ENCODE peak calls at places on chromosomes 5 and 9, in ten cellular contexts. O, A, Q, F, E, J, H, K, P and L are unnamed samples.

GRCh38 chr5:173042708-173043107 is 13.4 kb upstream of the CREBRF start:
- DNase-seq in K (no peak), F (no peak), A (no peak), O (no peak), P (no peak), H (no peak), Q (no peak), J (no peak), E (no peak), L (no peak)

GRCh38 chr5:42666821-42667325 is 89.7 kb upstream of the CCDC152 start:
- DNase-seq in J (no peak), P (no peak), F (no peak), K (no peak), O (no peak), A (no peak), E (no peak), Q (no peak), H (no peak), L (no peak)

GRCh38 chr5:10301842-10302610 is 5.7 kb downstream of the CMBL start:
- DNase-seq in F (no peak), Q (peak), P (peak), O (peak), E (no peak), K (no peak), A (peak), J (no peak), H (peak), L (no peak)

GRCh38 chr5:166088389-166089039 is 2202.9 kb upstream of the WWC1 start:
- DNase-seq in Q (no peak), P (no peak), A (no peak), O (no peak), E (no peak), H (no peak), J (no peak), F (no peak), K (no peak), L (no peak)

GRCh38 chr9:136107155-136107952 is 11.3 kb downstream of the TMEM250 start:
- DNase-seq in F (no peak), H (peak), P (no peak), O (no peak), K (no peak), A (no peak), J (peak), Q (no peak), E (peak), L (no peak)

GRCh38 chr9:93710370-93710723 is 134.0 kb downstream of the PHF2 start:
- DNase-seq in H (no peak), Q (no peak), P (no peak), F (no peak), A (no peak), K (no peak), O (no peak), J (no peak), E (no peak), L (no peak)

GRCh38 chr5:16550316-16550952 is 66.4 kb downstream of the RETREG1 start:
- DNase-seq in E (peak), A (peak), K (no peak), O (peak), P (no peak), H (no peak), J (peak), Q (no peak), F (peak), L (no peak)

GRCh38 chr5:175520321-175520720 is 42.0 kb downstream of the SFXN1 start:
- DNase-seq in K (no peak), F (no peak), H (no peak), O (no peak), J (peak), P (no peak), A (no peak), E (no peak), Q (no peak), L (no peak)

GRCh38 chr5:116395178-116395577 is 179.4 kb downstream of the SEMA6A start:
- DNase-seq in Q (no peak), K (no peak), E (no peak), J (no peak), A (no peak), O (no peak), F (no peak), H (no peak), P (no peak), L (no peak)

GRCh38 chr5:95619518-95620029 is 313 bp upstream of the GPR150 start:
- DNase-seq in K (no peak), Q (no peak), P (no peak), F (no peak), H (no peak), O (no peak), E (no peak), A (no peak), J (no peak), L (no peak)

GRCh38 chr5:138491669-138492551 is 26.6 kb downstream of the EGR1 start:
- DNase-seq in A (peak), H (peak), E (peak), F (peak), J (peak), Q (peak), K (peak), O (peak), P (peak), L (peak)

GRCh38 chr9:72772641-72773040 is 180.2 kb downstream of the ALDH1A1 start:
- DNase-seq in F (no peak), K (no peak), O (no peak), J (no peak), A (no peak), P (no peak), H (no peak), E (no peak), Q (no peak), L (no peak)

GRCh38 chr9:1047605-1048235 is 2.4 kb upstream of the DMRT2 start:
- DNase-seq in J (no peak), A (no peak), H (no peak), Q (peak), O (no peak), P (no peak), K (no peak), E (no peak), F (no peak), L (no peak)

GRCh38 chr9:87406545-87407166 is 91.0 kb upstream of the DAPK1 start:
- DNase-seq in O (no peak), F (no peak), P (no peak), Q (no peak), J (no peak), H (no peak), A (no peak), E (no peak), K (no peak), L (no peak)

GRCh38 chr5:142915840-142916424 is 145.8 kb downstream of the ARHGAP26 start:
- DNase-seq in H (no peak), F (peak), E (peak), J (no peak), O (peak), Q (no peak), A (peak), P (no peak), K (peak), L (no peak)
- TF ChIP-seq CTCF in H (no peak), F (peak), E (peak), J (no peak), O (peak), Q (peak), A (peak), P (no peak), K (peak), L (peak)

GRCh38 chr9:134407123-134407779 is 81.0 kb downstream of the RXRA start:
- DNase-seq in A (peak), H (peak), O (peak), F (peak), E (peak), K (peak), P (peak), Q (peak), J (peak), L (peak)

GRCh38 chr9:134410078-134410834 is 84.0 kb downstream of the RXRA start:
- DNase-seq in E (no peak), K (no peak), O (no peak), H (peak), F (no peak), P (no peak), Q (peak), J (no peak), A (no peak), L (no peak)

GRCh38 chr9:134408389-134408788 is 82.1 kb downstream of the RXRA start:
- DNase-seq in P (peak), O (no peak), K (no peak), E (peak), F (no peak), A (no peak), Q (peak), H (no peak), J (no peak), L (no peak)

GRCh38 chr9:134410835-134411217 is 84.6 kb downstream of the RXRA start:
- DNase-seq in E (no peak), P (no peak), H (no peak), A (no peak), Q (no peak), K (no peak), O (no peak), J (no peak), F (no peak), L (no peak)

DNA sequence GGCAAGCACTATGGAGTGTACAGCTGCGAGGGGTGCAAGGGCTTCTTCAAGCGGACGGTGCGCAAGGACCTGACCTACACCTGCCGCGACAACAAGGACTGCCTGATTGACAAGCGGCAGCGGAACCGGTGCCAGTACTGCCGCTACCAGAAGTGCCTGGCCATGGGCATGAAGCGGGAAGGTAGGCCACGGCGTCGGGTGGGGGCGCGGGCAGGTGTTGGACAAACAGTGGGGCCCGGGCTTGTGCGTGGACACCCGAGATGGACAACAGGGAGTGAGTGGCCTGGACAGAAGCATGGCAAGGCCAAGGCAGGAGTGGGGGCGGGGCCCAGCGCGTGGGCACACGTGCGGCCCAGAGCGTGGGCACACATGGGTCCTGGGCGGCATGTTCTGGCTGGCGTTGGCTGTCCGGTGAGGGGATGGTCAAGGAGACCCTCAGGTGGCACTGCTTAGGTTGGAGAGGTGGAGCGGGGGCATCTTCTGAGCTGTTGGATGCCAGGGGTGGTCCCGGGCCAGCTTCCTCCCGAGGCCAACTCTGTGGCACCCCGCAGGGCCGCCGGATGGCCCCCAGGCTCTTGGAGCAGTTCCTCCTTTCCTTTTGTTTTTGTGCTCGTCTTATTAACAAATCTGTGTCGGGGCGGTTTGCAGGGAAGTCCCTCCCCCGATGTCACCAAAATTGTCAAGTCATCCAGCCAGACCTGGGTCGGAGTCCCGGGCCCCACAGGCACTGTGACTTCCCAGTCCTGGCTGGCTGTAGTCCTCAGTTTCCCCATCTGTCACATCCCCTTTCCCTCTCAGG is 82.9 kb downstream of the RXRA start:
- DNase-seq in J (no peak), E (no peak), H (peak), Q (no peak), K (no peak), F (no peak), O (no peak), A (no peak), P (no peak), L (no peak)
- TF ChIP-seq CTCF in J (no peak), E (no peak), H (no peak), Q (no peak), K (no peak), F (no peak), O (no peak), A (no peak), P (no peak), L (no peak)

DNA sequence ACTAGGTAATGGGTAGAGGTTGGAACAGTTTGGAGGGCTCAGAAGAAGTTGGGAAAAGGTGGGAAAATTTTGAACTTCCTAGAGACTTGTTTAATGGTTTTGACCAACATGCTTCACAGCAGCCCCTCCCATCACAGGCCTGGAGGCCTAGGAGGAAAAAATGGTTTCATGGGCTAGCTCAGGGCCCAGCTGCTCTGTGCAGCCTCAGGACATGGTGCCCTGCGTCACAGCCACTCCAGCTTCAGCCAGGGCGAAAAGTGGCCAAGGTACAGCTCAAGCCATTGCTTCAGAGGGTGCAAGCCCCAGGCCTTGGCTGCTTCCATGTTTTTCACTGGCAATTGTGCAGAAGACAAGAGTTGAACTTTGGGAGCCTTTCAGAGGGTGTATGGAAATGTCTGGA is 453.7 kb downstream of the LRRC70 start:
- DNase-seq in H (no peak), O (no peak), Q (no peak), E (no peak), K (no peak), J (no peak), A (no peak), P (no peak), F (no peak), L (no peak)
- TF ChIP-seq CTCF in H (no peak), O (no peak), Q (no peak), E (no peak), K (no peak), J (no peak), A (no peak), P (no peak), F (no peak), L (no peak)

GRCh38 chr5:158911693-158912363 is 187.9 kb downstream of the EBF1 start:
- DNase-seq in A (no peak), J (no peak), H (no peak), Q (no peak), K (no peak), F (no peak), E (no peak), P (no peak), O (no peak), L (no peak)
- TF ChIP-seq CTCF in A (no peak), J (no peak), H (no peak), Q (no peak), K (no peak), F (no peak), E (no peak), P (no peak), O (no peak), L (no peak)

GRCh38 chr5:76836585-76836984 is 13.2 kb upstream of the S100Z start:
- DNase-seq in J (no peak), Q (no peak), K (no peak), F (no peak), E (no peak), P (no peak), A (no peak), H (no peak), O (no peak), L (no peak)
- TF ChIP-seq CTCF in J (no peak), Q (no peak), K (no peak), F (no peak), E (no peak), P (no peak), A (no peak), H (no peak), O (no peak), L (no peak)

DNA sequence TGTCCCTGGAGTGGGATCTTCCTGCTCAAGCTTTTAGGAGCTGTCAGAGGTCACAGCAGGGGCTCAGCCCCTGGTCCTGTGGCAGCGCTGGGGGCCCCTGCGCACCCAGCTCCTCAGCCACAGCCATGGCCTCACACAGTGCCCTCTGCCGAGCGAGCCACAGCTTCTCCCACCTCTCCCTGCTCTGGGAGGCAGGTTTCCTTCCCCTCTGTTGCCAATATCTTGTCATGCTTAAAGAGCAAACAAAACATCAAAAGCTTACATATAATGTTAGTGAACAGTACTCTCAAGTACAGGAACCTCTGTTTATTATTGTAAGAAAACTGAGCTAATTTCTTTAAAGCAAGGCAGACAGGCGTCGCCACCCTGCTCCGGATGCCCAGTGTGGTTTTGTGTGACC is 401.5 kb upstream of the IRX1 start:
- DNase-seq in J (no peak), H (no peak), E (no peak), Q (no peak), F (no peak), O (no peak), A (peak), K (no peak), P (no peak), L (no peak)
- TF ChIP-seq CTCF in J (no peak), H (no peak), E (no peak), Q (no peak), F (no peak), O (no peak), A (no peak), K (no peak), P (no peak), L (no peak)

GRCh38 chr9:2227468-2227867 is 212.3 kb downstream of the SMARCA2 start:
- DNase-seq in O (no peak), E (no peak), H (no peak), K (no peak), J (no peak), A (no peak), Q (no peak), P (no peak), F (no peak), L (no peak)

GRCh38 chr9:2230362-2230761 is 215.2 kb downstream of the SMARCA2 start:
- DNase-seq in F (no peak), P (no peak), H (no peak), A (peak), J (no peak), K (no peak), Q (no peak), O (no peak), E (no peak), L (no peak)

GRCh38 chr9:2229109-2229733 is 214.1 kb downstream of the SMARCA2 start:
- DNase-seq in Q (no peak), F (no peak), J (no peak), H (no peak), A (peak), P (no peak), E (no peak), O (no peak), K (no peak), L (no peak)

GRCh38 chr9:2228641-2229040 is 213.5 kb downstream of the SMARCA2 start:
- DNase-seq in J (no peak), F (no peak), Q (no peak), H (no peak), A (no peak), P (no peak), E (no peak), K (no peak), O (no peak), L (no peak)

GRCh38 chr9:2228132-2228531 is 213.0 kb downstream of the SMARCA2 start:
- DNase-seq in K (no peak), J (no peak), O (no peak), H (no peak), A (no peak), P (no peak), F (peak), Q (no peak), E (peak), L (no peak)
- TF ChIP-seq CTCF in K (no peak), J (no peak), O (no peak), H (no peak), A (peak), P (peak), F (peak), Q (peak), E (peak), L (no peak)

GRCh38 chr5:179187229-179187678 is 127.1 kb downstream of the ZNF354C start:
- DNase-seq in J (no peak), H (no peak), Q (no peak), P (peak), E (no peak), F (no peak), O (no peak), K (no peak), A (no peak), L (no peak)
- TF ChIP-seq CTCF in J (no peak), H (no peak), Q (no peak), P (no peak), E (no peak), F (peak), O (no peak), K (peak), A (no peak), L (peak)

GRCh38 chr9:36141288-36141687 is 4.8 kb downstream of the GLIPR2 start:
- DNase-seq in O (no peak), J (no peak), Q (no peak), K (no peak), A (peak), E (peak), H (no peak), F (no peak), P (no peak), L (no peak)
- TF ChIP-seq CTCF in O (no peak), J (no peak), Q (no peak), K (peak), A (peak), E (peak), H (no peak), F (no peak), P (peak), L (no peak)

DNA sequence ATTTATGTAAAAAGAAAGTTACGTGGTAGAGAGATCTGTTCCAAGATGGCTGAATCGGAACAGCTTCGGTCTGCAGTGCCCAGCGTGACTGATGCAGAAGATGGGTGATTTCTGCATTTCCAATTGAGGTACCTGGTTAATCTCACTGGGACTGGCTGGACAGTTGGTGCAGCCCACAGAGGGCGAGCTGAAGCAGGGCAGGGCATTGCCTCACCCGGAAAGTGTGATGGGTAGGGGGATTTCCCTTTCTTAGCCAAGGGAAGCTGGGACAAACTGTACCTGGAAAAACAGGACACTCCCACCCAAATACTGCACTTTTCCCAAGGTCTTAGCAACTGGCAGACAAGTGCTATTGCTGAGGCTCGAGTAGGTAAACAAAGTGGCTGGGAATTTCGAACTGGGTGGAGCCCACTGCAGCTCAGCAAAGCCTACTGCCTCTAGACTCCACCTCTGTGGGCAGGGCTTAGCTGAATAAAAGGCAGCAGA is 13.1 kb upstream of the HSD17B4 start:
- DNase-seq in A (peak), F (no peak), J (no peak), H (no peak), Q (no peak), K (no peak), O (peak), P (no peak), E (no peak), L (no peak)
- TF ChIP-seq CTCF in A (no peak), F (no peak), J (no peak), H (no peak), Q (no peak), K (no peak), O (no peak), P (no peak), E (no peak), L (no peak)